ENCODE peak calls at places on chromosomes 3 and 15, in four cellular contexts. L is ovary, H is uterus, Q is psoas muscle. O is an unnamed sample.

GRCh38 chr15:31768055-31768454 is 262.3 kb upstream of the CHRNA7 start:
- DNase-seq in Q (no peak), H (no peak), L (no peak), O (no peak)

GRCh38 chr15:41934843-41935242 is 37.5 kb downstream of the EHD4 start:
- DNase-seq in H (no peak), Q (no peak), L (no peak), O (no peak)

GRCh38 chr3:194973366-194974000 is 287.8 kb downstream of the FAM43A start:
- DNase-seq in Q (no peak), H (no peak), L (no peak), O (peak; percentile 55)

GRCh38 chr3:149151843-149152242 is 22.4 kb downstream of the HPS3 start:
- DNase-seq in L (no peak), H (no peak), Q (no peak), O (no peak)

GRCh38 chr15:89893027-89893426 is 767 bp downstream of the AP3S2 start:
- DNase-seq in H (no peak), L (no peak), Q (no peak), O (no peak)

GRCh38 chr3:38138347-38139190 is at the start of gene MYD88:
- DNase-seq in L (peak; percentile 79), H (peak; percentile 77), Q (peak; percentile 86), O (peak; percentile 87)

GRCh38 chr3:71542548-71543370 is 40.8 kb downstream of the FOXP1 start:
- DNase-seq in L (peak; percentile 61), Q (peak; percentile 81), H (peak; percentile 88), O (peak; percentile 92)

GRCh38 chr3:172194702-172195392 is 155.5 kb downstream of the FNDC3B start:
- DNase-seq in H (no peak), Q (no peak), L (no peak), O (no peak)

GRCh38 chr3:16090013-16090412 is 84.5 kb upstream of the GALNT15 start:
- DNase-seq in H (no peak), Q (no peak), L (no peak), O (no peak)

GRCh38 chr3:55297706-55298105 is 189.4 kb downstream of the WNT5A start:
- DNase-seq in Q (no peak), H (no peak), L (no peak), O (no peak)

GRCh38 chr3:122915300-122916055 is 112.1 kb downstream of the SEMA5B start:
- DNase-seq in L (no peak), Q (no peak), H (no peak), O (no peak)

GRCh38 chr3:56415672-56416071 is 52.6 kb downstream of the ERC2 start:
- DNase-seq in Q (no peak), H (no peak), L (no peak), O (no peak)

GRCh38 chr3:126423191-126424038 is 28.7 kb downstream of the CFAP100 start:
- DNase-seq in Q (no peak), H (no peak), L (no peak), O (no peak)

GRCh38 chr15:51672100-51672731 is 9.1 kb upstream of the SCG3 start:
- DNase-seq in Q (no peak), L (no peak), H (no peak), O (no peak)

GRCh38 chr15:72825831-72826230 is 42.3 kb upstream of the ADPGK start:
- DNase-seq in H (no peak), L (no peak), Q (no peak), O (peak; percentile 26)

GRCh38 chr3:34056951-34057390 is 258.5 kb downstream of the PDCD6IP start:
- DNase-seq in Q (no peak), L (no peak), H (no peak), O (no peak)

GRCh38 chr3:71881041-71881440 is 96.1 kb upstream of the PROK2 start:
- DNase-seq in H (no peak), L (no peak), Q (no peak), O (no peak)

GRCh38 chr3:52237659-52238172 is 1.2 kb downstream of the TWF2 start:
- DNase-seq in Q (peak; percentile 93), L (peak; percentile 91), H (peak; percentile 92), O (peak; percentile 93)

GRCh38 chr15:70632981-70633380 is 130.4 kb downstream of the UACA start:
- DNase-seq in H (no peak), L (no peak), Q (no peak), O (no peak)

GRCh38 chr15:28123408-28124023 is 24.4 kb upstream of the OCA2 start:
- DNase-seq in Q (peak; percentile 51), L (peak; percentile 42), H (no peak), O (peak; percentile 72)

GRCh38 chr3:169923189-169923588 is 11.8 kb downstream of the SAMD7 start:
- DNase-seq in Q (peak; percentile 35), H (peak; percentile 19), L (peak; percentile 38), O (peak; percentile 68)

GRCh38 chr3:43162573-43163084 is 56.8 kb upstream of the POMGNT2 start:
- DNase-seq in H (no peak), Q (no peak), L (no peak), O (no peak)

GRCh38 chr15:93987068-93987467 is 244.3 kb upstream of the MCTP2 start:
- DNase-seq in L (no peak), H (no peak), Q (no peak), O (no peak)

GRCh38 chr15:84937144-84937543 is 44.5 kb upstream of the PDE8A start:
- DNase-seq in Q (no peak), H (no peak), L (no peak), O (no peak)

GRCh38 chr3:106249159-106249558 is 380.3 kb upstream of the CBLB start:
- DNase-seq in H (no peak), Q (no peak), L (no peak), O (no peak)

GRCh38 chr3:30343861-30344260 is 262.5 kb upstream of the TGFBR2 start:
- DNase-seq in H (no peak), Q (no peak), L (no peak), O (no peak)
- H3K4me1 ChIP-seq in H (no peaks in the 10 kb centered on the region), Q (peaks cover 17% of the 10 kb centered on the region), L (peaks cover 2% of the 10 kb centered on the region), O (peaks cover 13% of the 10 kb centered on the region)

GRCh38 chr3:128616516-128617269 is 33.9 kb downstream of the RPN1 start:
- DNase-seq in L (no peak), H (no peak), Q (no peak), O (no peak)

GRCh38 chr3:128619146-128619890 is 31.3 kb downstream of the RPN1 start:
- DNase-seq in Q (no peak), H (no peak), L (no peak), O (no peak)

GRCh38 chr3:128618398-128618726 is 32.3 kb downstream of the RPN1 start:
- DNase-seq in H (no peak), Q (no peak), L (no peak), O (no peak)

GRCh38 chr3:128617557-128618397 is 32.8 kb downstream of the RPN1 start:
- DNase-seq in Q (peak; percentile 98), L (peak; percentile 97), H (peak; percentile 97), O (peak; percentile 97)

GRCh38 chr3:128617270-128617556 is 33.4 kb downstream of the RPN1 start:
- DNase-seq in L (no peak), H (no peak), Q (no peak), O (no peak)
- H3K4me3 ChIP-seq in L (peak overlapping the region; percentile 94), H (peak overlapping the region; percentile 69), Q (peak overlapping the region; percentile 99), O (peak overlapping the region; percentile 79)

GRCh38 chr15:80673561-80674244 is 21.4 kb upstream of the ABHD17C start:
- DNase-seq in H (no peak), Q (no peak), L (no peak), O (no peak)
- TF ChIP-seq CTCF in H (no peak), Q (no peak), L (no peak), O (no peak)

GRCh38 chr15:40097096-40097967 is 11.3 kb downstream of the BMF start:
- DNase-seq in L (no peak), Q (no peak), H (no peak), O (no peak)
- H3K4me1 ChIP-seq in L (peaks cover 54% of the 10 kb centered on the region), Q (peaks cover 98% of the 10 kb centered on the region), H (peaks cover 33% of the 10 kb centered on the region), O (no peaks in the 10 kb centered on the region)

GRCh38 chr3:114356084-114357009 is 62.5 kb downstream of the TIGIT start:
- DNase-seq in H (no peak), Q (no peak), L (no peak), O (no peak)
- H3K4me3 ChIP-seq in H (no peak overlapping the region), Q (no peak overlapping the region), L (no peak overlapping the region), O (no peak overlapping the region)

DNA sequence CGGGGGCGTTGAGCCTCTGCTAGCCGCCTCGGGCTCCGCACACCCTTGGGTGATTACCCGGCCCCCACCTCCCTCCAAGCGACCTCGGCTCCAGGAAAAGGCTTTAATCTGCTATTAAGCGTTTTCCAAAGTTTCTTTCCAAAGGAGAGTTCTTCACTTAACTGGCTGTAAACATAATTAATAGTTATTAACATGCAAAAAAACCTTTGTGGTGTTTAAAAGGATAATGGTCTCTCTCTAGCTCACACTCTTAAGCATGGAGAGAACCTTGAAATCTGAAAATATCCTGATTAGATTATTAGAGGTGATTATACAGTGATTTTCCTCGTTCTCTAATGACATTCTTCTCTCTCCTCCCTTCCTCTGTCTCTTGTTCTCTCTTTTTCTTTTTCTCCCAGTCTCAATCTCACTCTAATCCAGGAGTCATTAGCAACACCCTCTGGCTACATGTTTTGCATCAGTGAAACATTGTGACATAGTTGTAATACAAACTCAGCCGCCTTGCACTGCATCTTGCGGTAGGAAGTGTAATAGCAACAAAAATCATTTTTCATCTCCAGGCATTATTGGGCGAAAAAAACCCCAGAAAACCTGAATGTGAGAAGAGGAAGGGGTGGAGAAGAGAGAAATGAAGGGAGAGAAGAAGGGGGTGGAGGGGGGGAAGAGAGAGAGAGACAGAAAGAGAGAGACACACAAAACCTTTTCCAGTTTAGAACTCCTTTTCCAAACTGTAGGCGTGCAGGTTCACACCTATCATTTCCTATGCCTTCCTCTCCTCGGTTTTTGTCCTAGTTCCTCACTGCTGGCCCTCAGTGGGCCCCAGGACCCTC is 24.4 kb downstream of the NR2F2 start:
- DNase-seq in L (peak; percentile 63), Q (no peak), H (peak; percentile 60), O (no peak)
- TF ChIP-seq CTCF in L (peak; percentile 73), Q (peak; percentile 6), H (peak; percentile 41), O (peak; percentile 14)

GRCh38 chr3:187738400-187739124 is 6.7 kb downstream of the BCL6 start:
- DNase-seq in Q (peak; percentile 85), L (peak; percentile 95), H (peak; percentile 96), O (peak; percentile 95)

GRCh38 chr3:187740446-187741399 is 4.5 kb downstream of the BCL6 start:
- DNase-seq in L (peak; percentile 83), H (peak; percentile 82), Q (peak; percentile 81), O (no peak)

GRCh38 chr3:187738089-187738399 is 7.2 kb downstream of the BCL6 start:
- DNase-seq in L (no peak), Q (no peak), H (no peak), O (no peak)

GRCh38 chr3:187739561-187740445 is 5.5 kb downstream of the BCL6 start:
- DNase-seq in Q (peak; percentile 89), H (peak; percentile 96), L (peak; percentile 88), O (peak; percentile 89)

GRCh38 chr3:187739125-187739560 is 6.1 kb downstream of the BCL6 start:
- DNase-seq in Q (peak; percentile 60), L (peak; percentile 69), H (no peak), O (no peak)
- H3K4me1 ChIP-seq in Q (peaks cover 22% of the 10 kb centered on the region), L (peaks cover 7% of the 10 kb centered on the region), H (peaks cover 6% of the 10 kb centered on the region), O (peaks cover 46% of the 10 kb centered on the region)

GRCh38 chr3:44970916-44971490 is 5.0 kb downstream of the ZDHHC3 start:
- DNase-seq in H (no peak), Q (no peak), L (no peak), O (no peak)
- H3K4me3 ChIP-seq in H (no peak overlapping the region), Q (no peak overlapping the region), L (no peak overlapping the region), O (no peak overlapping the region)

GRCh38 chr3:134371542-134372324 is 2.5 kb downstream of the AMOTL2 start:
- DNase-seq in Q (no peak), L (no peak), H (no peak), O (no peak)
- TF ChIP-seq CTCF in Q (no peak), L (no peak), H (no peak), O (no peak)

GRCh38 chr15:74842581-74843444 is at the start of gene ULK3:
- DNase-seq in L (peak; percentile 91), H (peak; percentile 87), Q (peak; percentile 94), O (peak; percentile 92)
- H3K4me1 ChIP-seq in L (peaks cover 4% of the 10 kb centered on the region), H (no peaks in the 10 kb centered on the region), Q (peaks cover 13% of the 10 kb centered on the region), O (no peaks in the 10 kb centered on the region)

O was measured in right atrium auricular region.